ENCODE peak calls at places on chromosome 18, in four cellular contexts. D is body of pancreas, P is right lobe of liver, B is spleen. Y is an unnamed sample.

GRCh38 chr18:49858309-49859005 is 45.1 kb upstream of the ACAA2 start:
- DNase-seq in D (peak), P (no peak), B (no peak), Y (peak)

GRCh38 chr18:35379421-35379820 is 2.3 kb upstream of the ZNF396 start:
- DNase-seq in D (no peak), P (no peak), B (no peak), Y (no peak)

GRCh38 chr18:45565280-45565970 is 49.9 kb upstream of the SLC14A2 start:
- DNase-seq in D (no peak), P (no peak), B (no peak), Y (no peak)

GRCh38 chr18:13447621-13448020 is 229.1 kb downstream of the LDLRAD4 start:
- DNase-seq in D (peak), P (no peak), B (no peak), Y (no peak)

GRCh38 chr18:53458944-53459580 is 765.4 kb downstream of the MBD2 start:
- DNase-seq in D (no peak), P (no peak), B (peak), Y (no peak)

GRCh38 chr18:48674198-48674721 is 135.4 kb downstream of the CTIF start:
- DNase-seq in D (no peak), P (peak), B (peak), Y (no peak)

GRCh38 chr18:33440384-33441043 is at the start of gene CCDC178:
- DNase-seq in D (peak), P (no peak), B (peak), Y (peak)

GRCh38 chr18:66328280-66328947 is 275.5 kb downstream of the CDH19 start:
- DNase-seq in D (no peak), P (no peak), B (no peak), Y (no peak)

GRCh38 chr18:51195086-51195601 is 2.3 kb downstream of the MEX3C start:
- DNase-seq in D (no peak), P (no peak), B (no peak), Y (no peak)

GRCh38 chr18:3688682-3689081 is 238.7 kb downstream of the TGIF1 start:
- DNase-seq in D (no peak), P (no peak), B (no peak), Y (no peak)

GRCh38 chr18:26791676-26792075 is 73.8 kb downstream of the AQP4 start:
- DNase-seq in D (no peak), P (no peak), B (no peak), Y (no peak)

GRCh38 chr18:30940952-30941539 is 101.5 kb downstream of the DSC3 start:
- DNase-seq in D (no peak), P (no peak), B (no peak), Y (no peak)

GRCh38 chr18:63970803-63971191 is 916 bp downstream of the SERPINB8 start:
- DNase-seq in D (peak), P (peak), B (peak), Y (no peak)

GRCh38 chr18:73264562-73264921 is 396.8 kb upstream of the NETO1 start:
- DNase-seq in D (no peak), P (no peak), B (no peak), Y (no peak)

GRCh38 chr18:35818353-35818667 is 154.2 kb upstream of the RMP24 start:
- DNase-seq in D (no peak), P (no peak), B (no peak), Y (no peak)

GRCh38 chr18:48833701-48834394 is 116.9 kb downstream of the SMAD7 start:
- DNase-seq in D (peak), P (peak), B (peak), Y (no peak)

GRCh38 chr18:26405190-26405781 is 143.1 kb downstream of the KCTD1 start:
- DNase-seq in D (peak), P (no peak), B (no peak), Y (peak)

GRCh38 chr18:12246849-12247808 is 7.0 kb upstream of the CIDEA start:
- DNase-seq in D (peak), P (no peak), B (peak), Y (peak)

GRCh38 chr18:76973512-76974302 is 151.3 kb downstream of the ZNF236 start:
- DNase-seq in D (no peak), P (peak), B (peak), Y (no peak)

GRCh38 chr18:3906072-3906471 is 456.1 kb downstream of the TGIF1 start:
- DNase-seq in D (no peak), P (no peak), B (no peak), Y (no peak)

GRCh38 chr18:77025123-77025522 is 107.5 kb downstream of the MBP start:
- DNase-seq in D (no peak), P (no peak), B (no peak), Y (no peak)

GRCh38 chr18:76979111-76979751 is 153.4 kb downstream of the MBP start:
- DNase-seq in D (no peak), P (peak), B (no peak), Y (no peak)

GRCh38 chr18:42159146-42159545 is 204.1 kb downstream of the PIK3C3 start:
- DNase-seq in D (no peak), P (no peak), B (no peak), Y (no peak)

GRCh38 chr18:47930086-47930843 is at the start of gene SMAD2:
- DNase-seq in D (peak), P (peak), B (peak), Y (peak)

GRCh38 chr18:57837917-57838548 is 34.9 kb upstream of the ATP8B1 start:
- DNase-seq in D (no peak), P (no peak), B (no peak), Y (no peak)

GRCh38 chr18:39611381-39612090 is 2045.9 kb upstream of the CELF4 start:
- DNase-seq in D (no peak), P (no peak), B (no peak), Y (no peak)

GRCh38 chr18:31723998-31724711 is 36.5 kb downstream of the SLC25A52 start:
- DNase-seq in D (peak), P (peak), B (no peak), Y (no peak)

GRCh38 chr18:36296591-36297418 is 708 bp upstream of the FHOD3 start:
- DNase-seq in D (peak), P (peak), B (no peak), Y (peak)

GRCh38 chr18:36078751-36079529 is 11.6 kb upstream of the RPRD1A start:
- DNase-seq in D (no peak), P (no peak), B (no peak), Y (no peak)

GRCh38 chr18:46518438-46518837 is 138.6 kb downstream of the LOXHD1 start:
- DNase-seq in D (no peak), P (no peak), B (no peak), Y (no peak)

GRCh38 chr18:31695989-31696388 is 11.6 kb upstream of the B4GALT6 start:
- DNase-seq in D (no peak), P (no peak), B (no peak), Y (no peak)

GRCh38 chr18:67239826-67240225 is 276.7 kb downstream of the DSEL start:
- DNase-seq in D (no peak), P (no peak), B (no peak), Y (no peak)

GRCh38 chr18:23502516-23503037 is 734 bp upstream of the RMC1 start:
- DNase-seq in D (no peak), P (no peak), B (no peak), Y (no peak)

GRCh38 chr18:23504720-23505119 is 1.4 kb downstream of the RMC1 start:
- DNase-seq in D (no peak), P (no peak), B (no peak), Y (peak)

GRCh38 chr18:23503967-23504352 is 649 bp downstream of the RMC1 start:
- DNase-seq in D (no peak), P (no peak), B (no peak), Y (peak)

GRCh38 chr18:23501626-23502025 is 1.7 kb upstream of the RMC1 start:
- DNase-seq in D (no peak), P (no peak), B (no peak), Y (no peak)

DNA sequence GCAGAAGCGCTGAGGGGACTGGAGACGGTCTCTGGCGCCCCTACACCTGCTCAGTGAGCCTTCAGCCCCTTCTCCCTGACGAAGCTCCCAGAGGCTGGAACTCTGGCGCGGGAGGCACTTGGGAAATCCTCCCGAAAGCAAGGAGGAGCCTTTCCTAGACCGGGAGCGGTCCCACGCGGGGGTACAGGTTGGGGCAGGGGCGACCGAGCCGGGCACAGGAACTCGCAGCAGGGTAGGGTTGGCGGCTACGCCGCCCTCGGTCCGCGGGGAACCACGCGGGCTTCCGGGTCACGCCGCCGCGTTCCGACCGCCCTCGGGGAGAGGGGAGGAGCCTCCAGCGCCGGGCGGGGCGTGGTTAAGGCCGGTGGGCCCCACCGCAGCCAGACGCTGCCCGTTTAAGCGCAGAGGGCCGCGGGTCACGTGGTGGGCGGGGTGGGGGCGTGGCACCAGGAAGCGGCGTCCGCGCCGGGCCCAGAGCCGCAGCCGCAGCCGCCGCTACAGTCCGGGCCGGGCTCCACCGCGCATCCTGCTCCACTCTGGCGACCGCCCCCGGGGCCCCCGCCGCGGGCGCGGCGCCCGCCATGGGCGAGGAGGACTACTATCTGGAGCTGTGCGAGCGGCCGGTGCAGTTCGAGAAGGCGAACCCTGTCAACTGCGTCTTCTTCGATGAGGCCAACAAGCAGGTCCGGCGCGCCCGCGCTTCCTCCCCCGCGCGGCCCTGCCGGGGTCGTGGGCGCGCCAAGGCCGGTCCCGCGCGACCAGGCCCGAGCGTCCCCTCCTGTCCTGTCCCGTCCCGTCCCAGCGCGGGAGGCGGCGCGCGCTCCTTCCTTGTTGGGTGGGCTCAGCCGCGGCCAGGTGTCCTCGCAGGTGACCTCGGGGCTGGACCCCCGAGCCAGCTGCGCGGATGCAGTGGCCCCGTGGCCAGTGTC is at the start of gene RMC1:
- DNase-seq in D (peak), P (peak), B (peak), Y (peak)
- TF ChIP-seq POLR2A in D (peak), P (peak), B (no peak), Y (peak)

GRCh38 chr18:55268629-55269275 is 309.5 kb upstream of the CCDC68 start:
- DNase-seq in D (no peak), P (no peak), B (no peak), Y (no peak)
- TF ChIP-seq POLR2A in D (no peak), P (no peak), B (no peak), Y (no peak)

DNA sequence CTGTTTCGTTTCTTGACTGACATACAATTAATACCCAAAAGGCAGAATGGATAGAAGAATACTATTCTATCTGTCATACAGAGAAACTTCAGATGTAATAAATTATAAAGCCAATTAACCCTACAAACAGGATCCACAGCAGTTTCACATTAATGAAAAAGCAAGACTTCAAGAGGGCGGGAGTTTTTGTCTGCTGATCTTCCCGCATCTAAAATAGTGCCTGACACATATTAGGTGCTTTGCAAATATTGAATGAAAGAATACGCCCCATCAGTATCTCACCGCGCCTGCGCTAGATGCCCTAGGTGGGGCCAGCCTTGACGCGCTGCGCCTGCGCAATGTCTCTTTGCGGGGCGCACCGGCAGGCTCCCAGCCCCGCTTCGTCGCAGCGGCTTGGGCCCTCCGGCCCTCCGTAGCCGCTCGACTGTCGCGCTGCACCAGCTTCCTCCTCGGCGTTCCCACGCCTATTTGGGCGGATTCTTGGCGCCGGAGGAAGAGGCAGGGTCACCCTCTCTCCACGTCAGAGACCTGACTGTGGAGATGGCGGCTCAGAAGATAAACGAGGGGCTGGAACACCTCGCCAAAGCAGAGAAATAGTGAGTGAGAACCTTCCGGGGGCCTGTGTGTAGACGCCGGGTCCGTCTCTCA is at the start of gene NAPG:
- DNase-seq in D (peak), P (peak), B (peak), Y (peak)
- TF ChIP-seq POLR2A in D (no peak), P (peak), B (peak), Y (peak)

DNA sequence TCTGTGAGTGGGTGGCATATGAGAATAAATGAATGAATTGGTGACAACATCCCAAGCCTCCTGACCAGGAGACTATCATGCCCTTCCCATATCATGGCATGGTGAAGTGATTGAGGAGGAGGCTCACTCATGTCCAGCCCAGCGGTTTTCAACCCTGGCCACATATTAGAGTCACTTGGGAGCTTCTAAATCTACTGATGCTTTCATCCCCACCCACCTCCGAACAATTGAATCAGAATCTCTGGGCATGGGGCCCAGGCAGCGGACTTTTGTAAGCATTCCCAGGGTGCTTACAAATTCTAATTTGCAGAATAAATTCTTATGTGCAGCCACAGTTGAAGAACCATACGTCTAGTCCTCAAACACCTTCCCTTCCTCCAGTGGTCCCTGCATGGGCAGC is 81.7 kb upstream of the SEC11C start:
- DNase-seq in D (no peak), P (no peak), B (no peak), Y (no peak)
- TF ChIP-seq POLR2A in D (no peak), P (no peak), B (no peak), Y (no peak)

GRCh38 chr18:62702259-62702658 is 13.1 kb upstream of the PHLPP1 start:
- DNase-seq in D (no peak), P (no peak), B (no peak), Y (no peak)
- TF ChIP-seq POLR2A in D (no peak), P (no peak), B (no peak), Y (no peak)

Y was measured in erythroblast.